ENCODE peak calls at places on chromosome 1, in five cellular contexts. U is tibial nerve, P is IMR-90, H is hepatocyte, J is lower lobe of right lung. G is an unnamed sample.
A peak's percentile ranks its signal among the peaks of the same experiment; 100 is the strongest.

GRCh38 chr1:101236546-101237228 is at the start of gene S1PR1:
- DNase-seq in U (peak; percentile 32), P (peak; percentile 69), H (peak; percentile 71), J (peak; percentile 85), G (peak; percentile 37)

GRCh38 chr1:109258481-109259466 is 9.4 kb downstream of the CELSR2 start:
- DNase-seq in U (no peak), P (no peak), H (no peak), J (no peak), G (no peak)

GRCh38 chr1:156775799-156776198 is 8.5 kb downstream of the PRCC start:
- DNase-seq in U (no peak), P (no peak), H (no peak), J (no peak), G (peak; percentile 10)

GRCh38 chr1:184970691-184971161 is 3.6 kb downstream of the NIBAN1 start:
- DNase-seq in U (no peak), P (peak; percentile 59), H (no peak), J (no peak), G (peak; percentile 67)

GRCh38 chr1:209368864-209369598 is 214.5 kb upstream of the CAMK1G start:
- DNase-seq in U (no peak), P (peak; percentile 96), H (peak; percentile 45), J (no peak), G (peak; percentile 90)

GRCh38 chr1:199691540-199691939 is 336.0 kb upstream of the NR5A2 start:
- DNase-seq in U (no peak), P (peak; percentile 82), H (peak; percentile 16), J (no peak), G (peak; percentile 84)

GRCh38 chr1:10510520-10511493 is 36.1 kb downstream of the PEX14 start:
- DNase-seq in U (no peak), P (peak; percentile 94), H (peak; percentile 47), J (no peak), G (peak; percentile 86)

GRCh38 chr1:93813076-93813475 is 65.9 kb downstream of the DNTTIP2 start:
- DNase-seq in U (no peak), P (no peak), H (no peak), J (no peak), G (no peak)

GRCh38 chr1:26861286-26861701 is 1.7 kb upstream of the SFN start:
- DNase-seq in U (no peak), P (peak; percentile 46), H (no peak), J (no peak), G (peak; percentile 66)

GRCh38 chr1:15417365-15417934 is 7.8 kb downstream of the EFHD2 start:
- DNase-seq in U (no peak), P (peak; percentile 83), H (peak; percentile 61), J (peak; percentile 66), G (no peak)

GRCh38 chr1:10796029-10796944 is at the start of gene CASZ1:
- DNase-seq in U (peak; percentile 27), P (peak; percentile 86), H (peak; percentile 93), J (peak; percentile 86), G (peak; percentile 95)

GRCh38 chr1:8494681-8495080 is 176.8 kb downstream of the SLC45A1 start:
- DNase-seq in U (no peak), P (no peak), H (no peak), J (no peak), G (no peak)

GRCh38 chr1:8495928-8496401 is 178.1 kb downstream of the SLC45A1 start:
- DNase-seq in U (no peak), P (peak; percentile 19), H (no peak), J (no peak), G (no peak)

GRCh38 chr1:8497196-8497878 is 179.4 kb downstream of the SLC45A1 start:
- DNase-seq in U (no peak), P (peak; percentile 74), H (no peak), J (no peak), G (peak; percentile 74)

DNA sequence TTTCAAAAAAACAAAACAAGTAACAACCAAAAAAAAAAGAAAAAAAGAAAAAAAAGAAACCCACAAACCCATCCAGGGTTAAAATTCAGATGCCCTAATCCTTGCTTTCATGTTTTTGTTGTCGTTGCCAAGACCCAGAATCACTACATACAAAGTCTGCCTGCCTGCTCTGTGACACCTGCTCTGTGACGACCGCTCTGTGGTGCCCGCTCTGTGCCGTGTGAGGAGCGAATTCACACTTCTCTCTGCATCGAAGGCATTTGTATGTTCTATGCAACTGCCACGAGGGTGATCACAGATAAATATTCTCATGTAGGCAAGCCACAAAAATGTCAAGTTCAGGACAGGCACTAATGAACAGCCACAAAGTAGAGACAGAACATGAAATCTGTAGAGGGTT is 178.6 kb downstream of the SLC45A1 start:
- DNase-seq in U (no peak), P (no peak), H (no peak), J (no peak), G (no peak)
- H3K4me3 ChIP-seq in U (no peak overlapping the region), P (no peak overlapping the region), H (no peak overlapping the region), J (no peak overlapping the region), G (no peak overlapping the region)

GRCh38 chr1:227560814-227561213 is 2.5 kb upstream of the ZNF678 start:
- DNase-seq in U (no peak), P (no peak), H (no peak), J (no peak), G (no peak)
- TF ChIP-seq CTCF in U (no peak), P (no peak), H (no peak), J (no peak), G (no peak)

DNA sequence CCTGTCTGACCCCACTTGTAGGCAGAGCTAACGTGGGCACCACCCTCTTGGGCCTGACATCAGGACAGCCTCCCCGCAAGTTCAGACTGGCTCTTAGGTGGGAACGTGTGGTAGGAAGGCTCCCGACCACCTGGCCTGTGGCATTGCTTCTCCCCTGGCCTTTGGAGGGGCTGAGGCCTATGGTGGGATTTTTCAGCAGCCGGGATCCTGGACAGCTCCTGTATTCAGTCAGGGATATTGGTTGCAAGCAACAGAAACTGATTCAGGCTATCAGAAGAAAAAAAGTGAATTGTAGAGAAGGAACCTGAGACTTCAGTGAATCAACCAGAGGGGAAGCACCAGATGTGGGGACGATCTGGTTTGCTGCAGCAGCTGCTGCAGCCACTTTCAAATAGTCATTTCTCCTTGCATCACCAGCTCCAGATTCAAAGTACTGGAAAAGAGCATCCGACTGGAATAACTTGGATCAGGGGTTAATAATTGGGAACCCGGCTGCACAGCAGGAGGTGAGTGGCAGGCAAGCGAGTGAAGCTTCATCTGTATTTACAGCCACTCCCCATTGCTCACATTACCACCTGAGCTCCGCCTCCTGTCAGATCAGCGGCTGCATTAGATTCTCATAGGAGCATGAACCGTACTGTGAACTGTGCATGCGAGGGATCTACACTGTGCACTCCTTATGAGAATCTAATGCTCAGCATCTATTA is 5.9 kb downstream of the RNF186 start:
- DNase-seq in U (no peak), P (no peak), H (no peak), J (no peak), G (no peak)
- H3K4me3 ChIP-seq in U (no peak overlapping the region), P (no peak overlapping the region), H (no peak overlapping the region), J (no peak overlapping the region), G (no peak overlapping the region)

GRCh38 chr1:22169816-22170215 is 26.9 kb upstream of the WNT4 start:
- DNase-seq in U (no peak), P (no peak), H (no peak), J (no peak), G (no peak)
- TF ChIP-seq CTCF in U (no peak), P (no peak), H (no peak), J (no peak), G (no peak)

GRCh38 chr1:243657793-243658192 is 192.2 kb downstream of the AKT3 start:
- DNase-seq in U (no peak), P (no peak), H (no peak), J (no peak), G (no peak)

DNA sequence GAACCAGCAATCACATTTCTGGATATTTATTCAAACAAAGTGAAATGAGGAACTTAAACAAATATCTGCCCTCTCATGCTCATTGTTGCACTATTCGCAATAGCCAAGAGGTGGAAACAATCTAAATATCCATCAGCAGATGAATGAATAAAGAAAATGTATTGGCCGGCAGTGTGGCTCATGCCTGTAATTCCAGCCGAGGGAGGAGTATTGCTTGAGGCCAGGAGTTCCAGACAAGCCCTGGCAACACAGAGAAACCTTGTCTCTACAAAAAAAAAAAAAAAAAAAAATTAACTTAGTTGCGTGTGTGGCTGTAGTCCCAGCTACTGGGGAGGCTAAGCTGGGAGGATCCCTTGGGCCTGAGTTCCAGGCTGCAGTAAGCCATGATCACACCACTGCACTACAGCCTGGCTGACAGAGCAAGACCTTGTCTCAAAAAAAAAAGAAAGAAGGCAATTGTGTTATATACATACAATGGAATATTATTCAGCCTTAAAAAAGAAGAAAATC is 191.4 kb downstream of the AKT3 start:
- DNase-seq in U (no peak), P (no peak), H (no peak), J (no peak), G (no peak)
- H3K4me3 ChIP-seq in U (no peak overlapping the region), P (no peak overlapping the region), H (no peak overlapping the region), J (no peak overlapping the region), G (no peak overlapping the region)

DNA sequence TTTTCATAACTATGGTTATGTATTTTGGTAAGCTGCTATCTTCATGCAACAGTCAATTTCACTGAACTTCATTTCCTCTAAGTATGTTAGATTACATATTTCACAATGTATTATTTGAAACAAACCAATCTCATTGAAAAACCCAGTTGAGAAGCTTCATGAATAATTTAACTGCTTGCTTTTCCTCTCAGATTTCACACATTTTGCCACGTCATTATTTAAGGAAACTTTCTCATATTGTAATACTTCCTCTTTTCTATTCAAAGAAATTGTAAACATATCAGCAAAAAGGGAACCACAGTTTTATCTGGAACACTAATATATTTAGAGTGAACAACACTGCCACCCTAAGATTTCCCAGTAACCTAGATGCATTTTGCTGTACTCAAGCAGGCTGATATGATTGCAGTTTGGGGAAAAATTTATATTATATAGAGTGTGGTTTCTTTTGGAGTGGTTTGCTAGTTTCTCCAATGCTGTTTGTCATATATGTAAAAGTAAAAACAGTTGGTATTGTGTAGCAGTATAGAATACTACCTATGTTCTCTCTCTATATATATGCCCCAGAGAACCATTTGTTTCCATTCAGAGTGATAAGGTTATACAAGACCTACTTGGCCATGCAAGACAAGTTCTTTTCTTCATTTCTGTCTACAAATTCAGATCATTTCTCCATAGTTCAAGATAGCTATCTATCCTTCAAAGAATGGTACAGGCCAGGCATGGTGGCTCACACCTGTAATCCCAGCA is 28.4 kb upstream of the AHCTF1 start:
- DNase-seq in U (no peak), P (no peak), H (no peak), J (no peak), G (peak; percentile 15)
- TF ChIP-seq CTCF in U (no peak), P (no peak), H (no peak), J (no peak), G (no peak)

DNA sequence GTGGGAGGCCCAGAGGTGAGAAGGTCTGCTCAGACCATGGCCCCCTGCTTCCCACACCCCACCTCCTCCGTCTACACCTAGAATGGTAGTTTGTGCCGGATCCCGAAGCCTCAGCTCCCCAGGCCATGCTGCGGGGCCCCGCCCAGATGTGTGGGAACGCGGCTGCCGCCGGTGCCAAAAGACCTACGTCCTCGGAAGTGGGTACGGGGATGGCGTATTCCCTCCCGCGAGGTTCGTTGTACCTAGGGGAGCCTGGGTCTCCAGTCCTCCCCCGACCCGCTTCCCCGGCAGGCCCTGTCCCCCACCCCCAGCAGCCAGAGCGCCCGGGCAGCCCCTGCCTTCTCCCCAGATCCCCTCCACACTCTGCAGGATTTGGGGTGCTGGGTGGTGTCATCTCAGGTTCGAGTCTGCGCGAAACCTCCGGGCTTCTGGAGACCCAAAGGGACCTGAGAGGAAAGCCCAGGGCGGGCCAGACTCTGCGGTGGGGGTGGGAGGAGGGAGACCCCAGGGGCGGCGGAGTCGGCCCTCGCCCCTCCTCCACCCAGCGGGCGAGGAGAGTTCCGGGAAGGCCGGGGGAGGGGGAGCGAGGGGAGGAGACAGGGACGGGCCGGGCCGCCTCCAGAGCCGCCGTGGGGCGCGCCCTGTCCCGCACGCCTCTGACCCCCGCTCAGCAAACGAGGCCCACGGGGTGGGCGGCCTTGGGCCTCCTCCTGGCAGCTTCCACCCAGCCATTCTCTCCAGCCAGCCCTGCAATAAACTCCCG is 6.2 kb upstream of the PRDM16 start:
- DNase-seq in U (no peak), P (no peak), H (no peak), J (peak; percentile 39), G (no peak)
- H3K4me3 ChIP-seq in U (no peak overlapping the region), P (no peak overlapping the region), H (no peak overlapping the region), J (no peak overlapping the region), G (no peak overlapping the region)

G was measured in foreskin fibroblast.